ENCODE peak calls at places on chromosomes 13 and 19, in seven cellular contexts. W, M, E, X, U, R and O are unnamed samples.
A peak's percentile ranks its signal among the peaks of the same experiment; 100 is the strongest.

GRCh38 chr13:49436890-49437289 is 7.0 kb downstream of the CAB39L start:
- DNase-seq in R (no peak), X (peak; percentile 17), E (peak; percentile 70), M (peak; percentile 69), W (peak; percentile 20), U (no peak), O (peak; percentile 65)

GRCh38 chr13:113528101-113528797 is 37.7 kb upstream of the DCUN1D2 start:
- DNase-seq in E (no peak), M (peak; percentile 42), U (no peak), W (no peak), X (no peak), R (no peak), O (no peak)

GRCh38 chr13:110625771-110626321 is 10.5 kb downstream of the NAXD start:
- DNase-seq in W (peak; percentile 85), X (peak; percentile 46), E (no peak), M (no peak), U (no peak), R (no peak), O (no peak)

GRCh38 chr19:30924670-30925069 is 424.6 kb downstream of the TSHZ3 start:
- DNase-seq in M (no peak), X (no peak), W (no peak), U (no peak), E (no peak), R (no peak), O (no peak)

GRCh38 chr19:53246498-53246897 is 8.2 kb downstream of the ZNF677 start:
- DNase-seq in X (no peak), R (no peak), U (no peak), M (no peak), W (no peak), E (no peak), O (no peak)

GRCh38 chr19:18513868-18514267 is 8.0 kb downstream of the ELL start:
- DNase-seq in R (no peak), M (no peak), U (no peak), X (no peak), E (no peak), W (no peak), O (no peak)

GRCh38 chr19:33005440-33005839 is 33.4 kb downstream of the FAAP24 start:
- DNase-seq in U (no peak), E (no peak), M (no peak), W (no peak), R (no peak), X (no peak), O (no peak)

GRCh38 chr13:87153371-87153770 is 517.8 kb upstream of the SLITRK5 start:
- DNase-seq in R (no peak), W (no peak), U (no peak), M (no peak), E (no peak), X (no peak), O (no peak)

GRCh38 chr13:20191902-20192469 is 752 bp downstream of the GJB2 start:
- DNase-seq in X (peak; percentile 49), W (peak; percentile 58), U (peak; percentile 63), M (no peak), R (no peak), E (no peak), O (peak; percentile 11)

GRCh38 chr13:106500450-106500849 is 35.0 kb downstream of the EFNB2 start:
- DNase-seq in U (no peak), X (no peak), M (no peak), E (no peak), R (no peak), W (no peak), O (peak; percentile 61)

GRCh38 chr19:4930664-4931063 is 21.4 kb downstream of the UHRF1 start:
- DNase-seq in R (no peak), M (no peak), X (no peak), W (no peak), E (no peak), U (no peak), O (peak; percentile 91)

GRCh38 chr19:55809381-55810058 is 22.3 kb downstream of the NLRP11 start:
- DNase-seq in W (peak; percentile 41), X (peak; percentile 88), E (peak; percentile 53), R (peak; percentile 50), U (peak; percentile 79), M (no peak), O (peak; percentile 0)

GRCh38 chr13:86567119-86567518 is 767.9 kb upstream of the SLITRK6 start:
- DNase-seq in M (no peak), W (peak; percentile 8), E (no peak), R (no peak), X (peak; percentile 16), U (no peak), O (no peak)

GRCh38 chr13:89227356-89227755 is 1556.2 kb downstream of the SLITRK5 start:
- DNase-seq in U (no peak), M (no peak), X (no peak), R (no peak), E (peak; percentile 12), W (no peak), O (peak; percentile 2)

GRCh38 chr19:10916602-10917001 is 11.8 kb downstream of the YIPF2 start:
- DNase-seq in W (no peak), X (no peak), E (no peak), R (no peak), U (no peak), M (no peak), O (no peak)

GRCh38 chr13:110509971-110510786 is 51.3 kb downstream of the RAB20 start:
- DNase-seq in W (no peak), R (peak; percentile 55), X (no peak), E (no peak), M (peak; percentile 71), U (no peak), O (no peak)

GRCh38 chr13:48009298-48009697 is 8.2 kb upstream of the SUCLA2 start:
- DNase-seq in W (no peak), X (no peak), U (no peak), R (no peak), M (no peak), E (peak; percentile 85), O (peak; percentile 57)

GRCh38 chr19:18520848-18521691 is 800 bp downstream of the ELL start:
- DNase-seq in U (peak; percentile 72), E (no peak), M (no peak), W (peak; percentile 52), X (peak; percentile 47), R (no peak), O (no peak)

GRCh38 chr13:99228737-99229691 is 28.4 kb downstream of the UBAC2 start:
- DNase-seq in U (no peak), M (no peak), R (no peak), X (no peak), E (peak; percentile 31), W (no peak), O (peak; percentile 90)

GRCh38 chr19:27972291-27973040 is 1240.5 kb downstream of the UQCRFS1 start:
- DNase-seq in X (no peak), U (no peak), R (no peak), M (no peak), W (peak; percentile 52), E (peak; percentile 17), O (peak; percentile 58)

GRCh38 chr13:111139874-111140561 is 24.9 kb downstream of the ARHGEF7 start:
- DNase-seq in E (no peak), W (no peak), U (no peak), X (no peak), M (no peak), R (no peak), O (no peak)

GRCh38 chr13:110819203-110820014 is 95.5 kb downstream of the ANKRD10 start:
- DNase-seq in U (peak; percentile 85), W (peak; percentile 81), E (peak; percentile 78), X (peak; percentile 80), M (peak; percentile 87), R (peak; percentile 45), O (peak; percentile 55)

GRCh38 chr13:29877456-29878096 is 27.2 kb upstream of the UBL3 start:
- DNase-seq in E (peak; percentile 2), U (no peak), W (peak; percentile 73), M (no peak), X (no peak), R (no peak), O (no peak)

GRCh38 chr13:44068737-44069136 is 189.0 kb downstream of the LACC1 start:
- DNase-seq in U (no peak), E (peak; percentile 65), X (no peak), R (no peak), M (no peak), W (no peak), O (peak; percentile 85)

DNA sequence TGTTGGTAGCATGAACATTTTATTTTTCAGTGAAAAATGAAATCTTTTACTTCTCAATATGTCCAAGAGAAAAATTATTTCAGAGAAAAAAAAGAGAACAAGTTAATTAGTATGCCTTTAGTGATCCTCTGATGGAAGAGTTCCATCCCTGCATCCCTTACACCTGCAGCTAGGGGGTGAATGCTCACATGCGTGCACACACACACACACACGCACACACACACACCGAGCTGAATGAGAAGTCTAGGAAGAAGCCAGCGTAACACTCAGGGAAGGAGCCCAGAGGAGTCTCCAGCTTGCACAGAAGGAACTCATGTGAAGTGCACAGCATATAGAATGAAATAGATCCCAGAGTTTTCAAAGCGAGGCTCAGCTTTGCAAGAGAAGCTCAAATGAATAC is 510.5 kb downstream of the IRS2 start:
- DNase-seq in R (no peak), X (peak; percentile 3), U (no peak), W (peak; percentile 22), E (no peak), M (no peak), O (peak; percentile 25)
- TF ChIP-seq CTCF in R (no peak), X (peak; percentile 21), U (peak; percentile 28), W (peak; percentile 28), E (peak; percentile 10), M (no peak), O (peak; percentile 41)

DNA sequence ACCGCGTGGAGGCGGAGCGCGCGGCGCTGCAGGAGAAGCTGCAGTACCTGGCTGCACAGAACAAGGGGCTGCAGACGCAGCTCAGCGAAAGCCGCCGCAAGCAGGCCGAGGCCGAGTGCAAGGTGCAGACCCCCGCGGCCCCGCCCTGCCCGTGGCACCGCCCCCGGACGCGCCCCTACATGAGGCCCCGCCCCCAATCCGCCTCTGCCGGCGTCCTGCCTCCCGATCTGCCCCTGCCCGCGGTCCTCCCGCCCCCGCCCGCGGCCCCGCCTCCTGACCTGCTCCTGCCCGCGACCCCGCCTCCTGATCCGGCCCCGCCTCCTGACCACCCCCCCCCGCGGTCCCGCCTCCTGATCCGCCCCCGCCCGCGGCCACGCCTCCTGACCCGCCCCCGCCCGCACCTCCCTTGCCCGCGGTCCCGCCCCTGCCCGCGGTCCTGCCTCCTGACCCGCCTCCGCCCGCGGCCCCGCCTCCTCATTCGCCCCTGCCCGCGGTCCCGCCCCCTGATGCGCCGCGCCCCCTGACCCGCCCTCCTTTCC is 11.7 kb downstream of the PRR36 start:
- DNase-seq in X (peak; percentile 53), E (peak; percentile 46), W (peak; percentile 93), R (no peak), M (no peak), U (peak; percentile 79), O (peak; percentile 55)
- H3K4me3 ChIP-seq in X (no peak overlapping the region), E (no peak overlapping the region), W (no peak overlapping the region), R (peak overlapping the region; percentile 10), M (peak overlapping the region; percentile 18), U (no peak overlapping the region), O (no peak overlapping the region)

DNA sequence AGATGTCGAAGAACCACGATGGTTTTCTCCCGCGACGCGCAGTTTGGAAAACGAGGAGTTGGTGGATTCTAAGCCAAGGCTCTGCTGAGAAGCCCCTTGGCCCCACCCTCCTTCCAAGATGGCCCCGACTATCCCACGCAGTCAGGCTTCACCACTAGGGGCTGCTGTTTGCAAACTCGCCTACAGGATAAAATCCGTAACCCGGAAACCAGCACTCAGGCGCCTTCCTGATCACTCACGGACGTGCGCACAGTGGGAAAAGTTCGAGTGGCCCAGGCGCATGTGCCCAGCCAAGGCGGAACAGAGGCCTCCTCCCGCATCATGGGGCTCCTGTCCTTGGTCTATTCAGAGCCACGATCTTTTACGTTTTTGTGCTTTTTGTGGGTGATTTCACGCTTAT is 19.2 kb upstream of the UQCR11 start:
- DNase-seq in U (no peak), W (peak; percentile 64), E (peak; percentile 49), R (no peak), X (peak; percentile 46), M (no peak), O (peak; percentile 52)
- TF ChIP-seq CTCF in U (peak; percentile 48), W (peak; percentile 57), E (peak; percentile 60), R (peak; percentile 39), X (peak; percentile 35), M (peak; percentile 61), O (peak; percentile 89)

GRCh38 chr19:34189199-34189916 is 17.1 kb downstream of the LSM14A start:
- DNase-seq in R (no peak), X (no peak), U (no peak), M (no peak), W (no peak), E (peak; percentile 25), O (no peak)
- H3K4me3 ChIP-seq in R (no peak overlapping the region), X (no peak overlapping the region), U (no peak overlapping the region), M (no peak overlapping the region), W (no peak overlapping the region), E (no peak overlapping the region), O (no peak overlapping the region)